ENCODE peak calls at places on chromosomes 5 and 9, in seven cellular contexts. One of them, this sample, is unnamed.

GRCh38 chr9:137763271-137763955 is 114.2 kb upstream of the CACNA1B start:
- DNase-seq in spleen: no peak
- DNase-seq in esophagus squamous epithelium: no peak
- DNase-seq in colonic mucosa: no peak
- DNase-seq in uterus: no peak
- DNase-seq in PC-3: no peak
- DNase-seq in OCI-LY7: no peak
- DNase-seq in this sample: no peak

GRCh38 chr9:89395931-89396710 is 77.8 kb downstream of the SECISBP2 start:
- DNase-seq in spleen: no peak
- DNase-seq in esophagus squamous epithelium: no peak
- DNase-seq in colonic mucosa: no peak
- DNase-seq in uterus: no peak
- DNase-seq in PC-3: no peak
- DNase-seq in OCI-LY7: no peak
- DNase-seq in this sample: no peak

GRCh38 chr9:7129391-7129790 is 371.6 kb downstream of the KDM4C start:
- DNase-seq in spleen: no peak
- DNase-seq in esophagus squamous epithelium: no peak
- DNase-seq in colonic mucosa: no peak
- DNase-seq in uterus: no peak
- DNase-seq in PC-3: no peak
- DNase-seq in OCI-LY7: no peak
- DNase-seq in this sample: no peak

GRCh38 chr9:87184956-87185642 is 237.8 kb upstream of the GAS1 start:
- DNase-seq in spleen: no peak
- DNase-seq in esophagus squamous epithelium: no peak
- DNase-seq in colonic mucosa: no peak
- DNase-seq in uterus: no peak
- DNase-seq in PC-3: no peak
- DNase-seq in OCI-LY7: no peak
- DNase-seq in this sample: no peak

GRCh38 chr9:128088253-128088945 is 20.4 kb downstream of the SLC25A25 start:
- DNase-seq in spleen: peak; percentile 61
- DNase-seq in esophagus squamous epithelium: no peak
- DNase-seq in colonic mucosa: no peak
- DNase-seq in uterus: no peak
- DNase-seq in PC-3: no peak
- DNase-seq in OCI-LY7: no peak
- DNase-seq in this sample: no peak

GRCh38 chr9:21836437-21837161 is 34.2 kb downstream of the MTAP start:
- DNase-seq in spleen: no peak
- DNase-seq in esophagus squamous epithelium: no peak
- DNase-seq in colonic mucosa: no peak
- DNase-seq in uterus: no peak
- DNase-seq in PC-3: peak; percentile 97
- DNase-seq in OCI-LY7: no peak
- DNase-seq in this sample: no peak

GRCh38 chr9:124716795-124717194 is 54.3 kb downstream of the NR6A1 start:
- DNase-seq in spleen: no peak
- DNase-seq in esophagus squamous epithelium: no peak
- DNase-seq in colonic mucosa: no peak
- DNase-seq in uterus: no peak
- DNase-seq in PC-3: peak; percentile 62
- DNase-seq in OCI-LY7: no peak
- DNase-seq in this sample: no peak

GRCh38 chr9:22010881-22011625 is 1.9 kb upstream of the CDKN2B start:
- DNase-seq in spleen: peak; percentile 52
- DNase-seq in esophagus squamous epithelium: no peak
- DNase-seq in colonic mucosa: no peak
- DNase-seq in uterus: no peak
- DNase-seq in PC-3: no peak
- DNase-seq in OCI-LY7: peak; percentile 31
- DNase-seq in this sample: no peak

GRCh38 chr5:81778642-81779041 is 27.7 kb upstream of the SSBP2 start:
- DNase-seq in spleen: no peak
- DNase-seq in esophagus squamous epithelium: no peak
- DNase-seq in colonic mucosa: no peak
- DNase-seq in uterus: no peak
- DNase-seq in PC-3: no peak
- DNase-seq in OCI-LY7: peak; percentile 31
- DNase-seq in this sample: no peak
- H3K27ac ChIP-seq in spleen: peak overlapping the region; percentile 83
- H3K27ac ChIP-seq in esophagus squamous epithelium: peak overlapping the region; percentile 79
- H3K27ac ChIP-seq in colonic mucosa: peak overlapping the region; percentile 75
- H3K27ac ChIP-seq in uterus: peak overlapping the region; percentile 82
- H3K27ac ChIP-seq in PC-3: no peak overlapping the region
- H3K27ac ChIP-seq in OCI-LY7: no peak overlapping the region
- H3K27ac ChIP-seq in this sample: peak overlapping the region; percentile 58

GRCh38 chr5:139462582-139463276 is at the start of gene ECSCR:
- DNase-seq in spleen: peak; percentile 78
- DNase-seq in esophagus squamous epithelium: no peak
- DNase-seq in colonic mucosa: no peak
- DNase-seq in uterus: no peak
- DNase-seq in PC-3: no peak
- DNase-seq in OCI-LY7: no peak
- DNase-seq in this sample: no peak
- H3K4me3 ChIP-seq in spleen: peak within 1 kb of the TSS; percentile 41
- H3K4me3 ChIP-seq in esophagus squamous epithelium: peak within 1 kb of the TSS; percentile 51
- H3K4me3 ChIP-seq in colonic mucosa: no peak within 1 kb of the TSS
- H3K4me3 ChIP-seq in uterus: peak within 1 kb of the TSS; percentile 9
- H3K4me3 ChIP-seq in PC-3: no peak within 1 kb of the TSS
- H3K4me3 ChIP-seq in OCI-LY7: no peak within 1 kb of the TSS
- H3K4me3 ChIP-seq in this sample: no peak within 1 kb of the TSS

GRCh38 chr5:129904667-129905466 is 602 bp downstream of the CHSY3 start:
- DNase-seq in spleen: peak; percentile 77
- DNase-seq in esophagus squamous epithelium: no peak
- DNase-seq in colonic mucosa: no peak
- DNase-seq in uterus: peak; percentile 19
- DNase-seq in PC-3: no peak
- DNase-seq in OCI-LY7: no peak
- DNase-seq in this sample: no peak

GRCh38 chr5:129904102-129904666 is at the start of gene CHSY3:
- DNase-seq in spleen: peak; percentile 85
- DNase-seq in esophagus squamous epithelium: peak; percentile 5
- DNase-seq in colonic mucosa: peak; percentile 81
- DNase-seq in uterus: peak; percentile 76
- DNase-seq in PC-3: peak; percentile 54
- DNase-seq in OCI-LY7: no peak
- DNase-seq in this sample: no peak

GRCh38 chr5:129905467-129906176 is 1.4 kb downstream of the CHSY3 start:
- DNase-seq in spleen: no peak
- DNase-seq in esophagus squamous epithelium: no peak
- DNase-seq in colonic mucosa: peak; percentile 19
- DNase-seq in uterus: no peak
- DNase-seq in PC-3: no peak
- DNase-seq in OCI-LY7: no peak
- DNase-seq in this sample: no peak

GRCh38 chr5:129902806-129903205 is 1.5 kb upstream of the CHSY3 start:
- DNase-seq in spleen: no peak
- DNase-seq in esophagus squamous epithelium: no peak
- DNase-seq in colonic mucosa: no peak
- DNase-seq in uterus: no peak
- DNase-seq in PC-3: no peak
- DNase-seq in OCI-LY7: no peak
- DNase-seq in this sample: no peak

DNA sequence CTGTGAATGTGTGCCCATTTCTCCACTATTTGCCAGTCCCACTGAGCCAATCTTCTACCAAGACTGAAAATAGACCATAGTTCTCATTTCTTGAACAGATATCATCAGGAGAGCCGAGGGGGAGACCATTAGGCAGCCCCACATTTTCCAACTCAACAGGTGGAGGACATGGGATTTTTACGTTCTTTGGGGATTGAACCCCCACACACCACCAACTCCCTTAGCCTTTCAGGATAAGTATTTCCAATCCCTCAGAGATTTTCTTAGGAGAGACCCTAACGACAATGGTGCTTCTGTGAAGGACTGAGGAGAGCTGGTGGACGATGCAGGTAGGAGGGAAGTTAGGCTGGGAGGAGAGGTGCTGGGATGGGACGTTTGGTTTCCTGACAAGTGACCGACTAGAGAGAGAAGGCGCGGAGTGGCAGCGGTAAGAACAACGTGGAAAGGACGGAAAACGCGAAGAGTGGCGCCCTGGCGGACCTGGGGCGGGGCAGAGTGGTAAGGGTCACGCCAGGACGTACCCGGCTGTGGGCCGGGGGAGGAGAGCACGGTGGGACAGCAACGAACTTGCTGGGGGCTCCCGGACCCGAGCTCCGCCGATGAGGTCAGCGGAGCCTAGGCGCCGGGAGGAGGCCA is 681 bp upstream of the CHSY3 start:
- DNase-seq in spleen: no peak
- DNase-seq in esophagus squamous epithelium: no peak
- DNase-seq in colonic mucosa: no peak
- DNase-seq in uterus: no peak
- DNase-seq in PC-3: no peak
- DNase-seq in OCI-LY7: no peak
- DNase-seq in this sample: no peak
- H3K27ac ChIP-seq in spleen: peak overlapping the region; percentile 79
- H3K27ac ChIP-seq in esophagus squamous epithelium: peak overlapping the region; percentile 82
- H3K27ac ChIP-seq in colonic mucosa: peak overlapping the region; percentile 44
- H3K27ac ChIP-seq in uterus: peak overlapping the region; percentile 83
- H3K27ac ChIP-seq in PC-3: no peak overlapping the region
- H3K27ac ChIP-seq in OCI-LY7: no peak overlapping the region
- H3K27ac ChIP-seq in this sample: no peak overlapping the region

DNA sequence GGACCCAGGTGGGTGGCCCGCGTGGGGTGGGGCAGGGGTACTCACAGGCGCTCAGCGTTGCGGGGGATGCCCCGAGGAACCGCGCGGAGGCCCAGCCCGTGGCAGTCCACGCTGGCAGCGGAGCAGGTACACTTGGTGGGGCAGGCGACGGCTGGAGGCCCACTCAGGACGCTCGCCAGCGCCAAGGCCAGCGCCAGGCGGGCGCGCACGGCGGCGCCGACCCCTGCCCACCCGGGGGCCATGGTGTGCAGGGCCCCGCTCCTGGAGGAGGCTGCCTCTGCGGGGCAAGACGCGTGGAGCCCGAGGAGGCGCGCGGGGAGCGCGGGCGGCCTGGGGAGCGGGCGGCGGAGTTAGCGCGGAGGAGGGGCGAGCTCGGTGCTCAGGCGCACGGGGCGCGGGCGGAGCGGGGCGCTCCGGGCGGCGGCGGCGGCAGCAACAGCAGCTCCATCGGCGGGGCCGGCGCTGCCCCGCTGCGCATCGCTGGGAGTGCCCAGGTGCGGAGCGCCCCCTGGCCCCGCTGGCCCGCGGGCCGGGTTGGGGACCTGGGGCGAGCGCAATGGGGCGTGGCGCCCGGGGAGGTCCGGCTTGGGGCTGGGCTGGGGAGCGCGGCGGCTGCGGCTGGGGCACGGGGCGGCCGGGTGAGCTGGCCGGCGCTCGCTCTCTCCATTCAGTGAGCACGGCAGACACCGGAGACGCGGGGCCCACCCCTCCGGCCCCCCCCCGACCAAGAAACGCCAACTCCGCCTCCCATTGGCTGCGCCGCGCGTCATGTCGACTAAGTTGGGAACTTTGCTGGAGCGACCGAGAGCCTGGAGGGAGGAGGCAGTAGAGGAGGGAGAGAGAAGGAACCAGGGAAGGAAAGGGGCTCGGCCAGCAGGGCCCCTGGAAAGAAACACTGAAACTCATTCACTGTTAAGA is at the start of gene SLIT3:
- DNase-seq in spleen: peak; percentile 78
- DNase-seq in esophagus squamous epithelium: no peak
- DNase-seq in colonic mucosa: peak; percentile 48
- DNase-seq in uterus: peak; percentile 88
- DNase-seq in PC-3: peak; percentile 64
- DNase-seq in OCI-LY7: no peak
- DNase-seq in this sample: no peak
- H3K4me3 ChIP-seq in spleen: peak within 1 kb of the TSS; percentile 46
- H3K4me3 ChIP-seq in esophagus squamous epithelium: peak within 1 kb of the TSS; percentile 79
- H3K4me3 ChIP-seq in colonic mucosa: peak within 1 kb of the TSS; percentile 26
- H3K4me3 ChIP-seq in uterus: peak within 1 kb of the TSS; percentile 71
- H3K4me3 ChIP-seq in PC-3: peak within 1 kb of the TSS; percentile 45
- H3K4me3 ChIP-seq in OCI-LY7: no peak within 1 kb of the TSS
- H3K4me3 ChIP-seq in this sample: no peak within 1 kb of the TSS

DNA sequence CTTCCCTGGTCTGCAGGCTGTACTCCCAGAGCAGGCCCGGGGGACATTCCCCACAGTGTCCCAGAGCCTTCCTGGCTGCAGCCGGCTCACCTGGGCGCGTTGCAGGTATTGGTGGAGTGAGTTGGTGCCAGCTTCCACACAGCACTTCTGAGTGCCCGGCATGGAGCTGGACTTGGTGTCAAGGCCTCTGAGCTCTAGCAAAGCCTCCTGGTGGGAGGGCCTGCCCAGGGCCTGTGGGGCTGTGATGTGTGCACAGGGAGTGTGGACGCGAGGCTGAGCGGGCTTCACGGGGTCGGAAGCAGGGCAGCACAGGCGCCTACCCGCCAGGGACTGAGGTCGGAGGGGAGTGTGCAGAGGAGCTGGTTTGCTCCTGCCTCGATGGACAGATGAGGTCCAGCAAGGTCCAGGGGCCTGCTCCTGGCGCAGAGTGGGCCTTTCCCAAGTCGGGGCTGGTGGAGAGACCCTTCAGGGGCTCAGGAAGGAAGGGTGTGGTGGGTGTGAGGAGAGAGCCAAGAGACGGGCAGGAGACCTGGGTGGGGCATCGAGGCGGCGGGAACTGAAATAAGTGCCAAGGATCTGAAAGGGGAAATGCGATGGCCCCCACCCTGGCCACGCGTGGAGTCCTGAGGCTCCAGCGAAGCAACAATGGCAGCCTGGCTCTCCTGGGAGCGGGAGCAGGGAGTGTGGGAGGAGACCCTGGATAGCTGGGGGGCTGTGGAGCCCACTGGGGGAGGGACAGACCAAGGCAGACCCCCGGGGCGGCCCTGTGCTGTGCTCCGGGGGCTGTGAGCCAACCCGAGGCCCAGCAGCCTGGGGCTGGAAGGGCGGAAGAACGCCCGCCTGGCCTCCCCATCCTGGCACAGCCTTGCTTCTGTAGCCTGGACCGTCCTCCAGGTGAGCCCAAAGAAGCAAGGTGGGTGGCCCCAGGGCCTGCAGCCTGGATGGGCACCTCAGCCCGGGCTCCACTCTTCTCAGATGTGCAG is 78.4 kb downstream of the RXRA start:
- DNase-seq in spleen: no peak
- DNase-seq in esophagus squamous epithelium: no peak
- DNase-seq in colonic mucosa: no peak
- DNase-seq in uterus: no peak
- DNase-seq in PC-3: no peak
- DNase-seq in OCI-LY7: no peak
- DNase-seq in this sample: no peak
- H3K27ac ChIP-seq in spleen: peak overlapping the region; percentile 98
- H3K27ac ChIP-seq in esophagus squamous epithelium: peak overlapping the region; percentile 88
- H3K27ac ChIP-seq in colonic mucosa: peak overlapping the region; percentile 7
- H3K27ac ChIP-seq in uterus: peak overlapping the region; percentile 51
- H3K27ac ChIP-seq in PC-3: no peak overlapping the region
- H3K27ac ChIP-seq in OCI-LY7: no peak overlapping the region
- H3K27ac ChIP-seq in this sample: no peak overlapping the region

GRCh38 chr5:69212022-69212421 is 22.6 kb downstream of the CENPH start:
- DNase-seq in spleen: no peak
- DNase-seq in esophagus squamous epithelium: no peak
- DNase-seq in colonic mucosa: no peak
- DNase-seq in uterus: no peak
- DNase-seq in PC-3: no peak
- DNase-seq in OCI-LY7: no peak
- DNase-seq in this sample: no peak
- H3K4me3 ChIP-seq in spleen: no peak overlapping the region
- H3K4me3 ChIP-seq in esophagus squamous epithelium: no peak overlapping the region
- H3K4me3 ChIP-seq in colonic mucosa: no peak overlapping the region
- H3K4me3 ChIP-seq in uterus: no peak overlapping the region
- H3K4me3 ChIP-seq in PC-3: no peak overlapping the region
- H3K4me3 ChIP-seq in OCI-LY7: no peak overlapping the region
- H3K4me3 ChIP-seq in this sample: no peak overlapping the region

This sample was measured in effector memory CD4-positive, alpha-beta T cell.